ENCODE peak calls at places on chromosomes 3 and 15, in five cellular contexts. E is transverse colon, V is HCT116, B is H1, F is HL-60. M is an unnamed sample.

GRCh38 chr3:149120051-149120972 is 9.1 kb upstream of the HPS3 start:
- DNase-seq in E (no peak), V (peak), B (no peak), F (no peak), M (no peak)

GRCh38 chr3:8490079-8490552 is 11.5 kb upstream of the LMCD1 start:
- DNase-seq in E (no peak), V (no peak), B (no peak), F (no peak), M (no peak)

GRCh38 chr3:194974468-194975135 is 288.9 kb downstream of the FAM43A start:
- DNase-seq in E (no peak), V (no peak), B (no peak), F (no peak), M (no peak)

GRCh38 chr3:42670670-42671069 is 14.7 kb upstream of the KLHL40 start:
- DNase-seq in E (no peak), V (no peak), B (no peak), F (no peak), M (no peak)

GRCh38 chr3:72678380-72678779 is 169.9 kb downstream of the SHQ1 start:
- DNase-seq in E (no peak), V (no peak), B (no peak), F (no peak), M (no peak)

GRCh38 chr3:110314512-110315114 is 757.0 kb upstream of the NECTIN3 start:
- DNase-seq in E (peak), V (peak), B (peak), F (peak), M (peak)

GRCh38 chr15:31276596-31277298 is 49.9 kb upstream of the KLF13 start:
- DNase-seq in E (peak), V (no peak), B (no peak), F (no peak), M (no peak)

GRCh38 chr3:98798820-98799219 is 35.7 kb downstream of the ST3GAL6 start:
- DNase-seq in E (no peak), V (no peak), B (no peak), F (no peak), M (no peak)

GRCh38 chr3:172216843-172217404 is 177.5 kb downstream of the FNDC3B start:
- DNase-seq in E (no peak), V (no peak), B (no peak), F (no peak), M (no peak)

GRCh38 chr15:63896336-63897115 is 62.8 kb upstream of the HERC1 start:
- DNase-seq in E (peak), V (no peak), B (no peak), F (peak), M (no peak)

GRCh38 chr3:119679874-119680273 is 2.7 kb upstream of the COX17 start:
- DNase-seq in E (no peak), V (no peak), B (no peak), F (no peak), M (no peak)

GRCh38 chr3:171772427-171773056 is 37.7 kb downstream of the PLD1 start:
- DNase-seq in E (peak), V (peak), B (no peak), F (no peak), M (no peak)

GRCh38 chr15:90184119-90184785 is 16.9 kb upstream of the SEMA4B start:
- DNase-seq in E (peak), V (peak), B (no peak), F (no peak), M (no peak)

GRCh38 chr3:44280631-44281030 is 38.9 kb downstream of the TOPAZ1 start:
- DNase-seq in E (no peak), V (no peak), B (peak), F (no peak), M (no peak)

GRCh38 chr3:35653347-35653746 is 14.0 kb downstream of the ARPP21 start:
- DNase-seq in E (no peak), V (no peak), B (no peak), F (no peak), M (no peak)

GRCh38 chr15:92095691-92096090 is 242.2 kb downstream of the SLCO3A1 start:
- DNase-seq in E (no peak), V (no peak), B (no peak), F (no peak), M (no peak)
- TF ChIP-seq POLR2AphosphoS5 in E (no peak), V (no peak), B (no peak), F (no peak), M (no peak)

DNA sequence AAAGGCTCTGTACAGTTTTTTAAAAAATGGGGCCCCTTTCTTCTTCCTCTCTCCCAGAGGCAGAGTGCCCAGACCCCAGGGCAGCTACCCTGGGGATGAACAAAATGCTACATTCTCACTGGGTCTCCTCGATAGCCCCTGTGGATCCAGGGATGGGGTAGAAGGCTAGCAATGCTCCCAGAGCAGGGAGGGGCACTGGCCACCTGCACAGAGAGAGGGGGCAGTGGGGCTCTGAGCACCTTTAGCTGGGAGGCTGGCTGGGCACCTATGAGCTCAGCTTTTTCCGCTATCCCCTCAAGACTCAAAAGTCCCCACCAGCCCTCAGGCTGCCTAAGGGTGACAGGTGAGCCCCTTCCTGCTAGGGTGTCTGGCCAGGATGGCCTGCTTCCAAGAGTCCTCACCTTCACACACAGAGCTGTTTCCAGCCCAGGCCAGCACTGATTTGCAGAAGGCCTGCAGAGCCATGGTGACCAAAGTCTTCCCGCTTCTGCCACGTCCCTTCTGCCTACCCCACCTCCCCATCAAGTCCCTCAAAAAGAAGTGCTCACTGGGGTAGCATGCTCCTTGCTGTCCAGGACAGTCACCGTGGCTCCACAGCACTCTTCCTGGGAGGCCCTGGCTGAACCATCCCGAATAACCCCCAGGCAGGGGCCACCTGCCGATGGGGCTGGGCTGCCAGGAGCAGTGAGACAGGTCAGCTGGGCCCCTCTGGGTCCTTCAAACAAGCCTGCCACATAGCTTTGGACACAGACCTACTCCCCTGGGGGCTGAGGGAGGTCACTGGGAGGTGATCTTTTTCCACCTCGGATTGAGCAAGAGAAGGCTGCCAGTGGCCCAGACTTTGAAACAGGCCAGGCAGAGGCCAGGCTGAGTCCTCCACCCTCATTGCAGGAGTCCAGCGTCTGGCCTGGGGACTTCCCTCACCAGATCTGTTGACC is 20.4 kb downstream of the BMF start:
- DNase-seq in E (no peak), V (no peak), B (no peak), F (no peak), M (no peak)
- TF ChIP-seq POLR2AphosphoS5 in E (no peak), V (no peak), B (no peak), F (no peak), M (no peak)

GRCh38 chr3:65814883-65815578 is 223.7 kb downstream of the MAGI1 start:
- DNase-seq in E (no peak), V (no peak), B (no peak), F (no peak), M (no peak)
- TF ChIP-seq POLR2AphosphoS5 in E (no peak), V (no peak), B (no peak), F (no peak), M (no peak)

GRCh38 chr3:184333700-184334099 is 3.7 kb upstream of the FAM131A start:
- DNase-seq in E (no peak), V (no peak), B (no peak), F (no peak), M (no peak)
- TF ChIP-seq POLR2AphosphoS5 in E (no peak), V (no peak), B (no peak), F (no peak), M (no peak)

DNA sequence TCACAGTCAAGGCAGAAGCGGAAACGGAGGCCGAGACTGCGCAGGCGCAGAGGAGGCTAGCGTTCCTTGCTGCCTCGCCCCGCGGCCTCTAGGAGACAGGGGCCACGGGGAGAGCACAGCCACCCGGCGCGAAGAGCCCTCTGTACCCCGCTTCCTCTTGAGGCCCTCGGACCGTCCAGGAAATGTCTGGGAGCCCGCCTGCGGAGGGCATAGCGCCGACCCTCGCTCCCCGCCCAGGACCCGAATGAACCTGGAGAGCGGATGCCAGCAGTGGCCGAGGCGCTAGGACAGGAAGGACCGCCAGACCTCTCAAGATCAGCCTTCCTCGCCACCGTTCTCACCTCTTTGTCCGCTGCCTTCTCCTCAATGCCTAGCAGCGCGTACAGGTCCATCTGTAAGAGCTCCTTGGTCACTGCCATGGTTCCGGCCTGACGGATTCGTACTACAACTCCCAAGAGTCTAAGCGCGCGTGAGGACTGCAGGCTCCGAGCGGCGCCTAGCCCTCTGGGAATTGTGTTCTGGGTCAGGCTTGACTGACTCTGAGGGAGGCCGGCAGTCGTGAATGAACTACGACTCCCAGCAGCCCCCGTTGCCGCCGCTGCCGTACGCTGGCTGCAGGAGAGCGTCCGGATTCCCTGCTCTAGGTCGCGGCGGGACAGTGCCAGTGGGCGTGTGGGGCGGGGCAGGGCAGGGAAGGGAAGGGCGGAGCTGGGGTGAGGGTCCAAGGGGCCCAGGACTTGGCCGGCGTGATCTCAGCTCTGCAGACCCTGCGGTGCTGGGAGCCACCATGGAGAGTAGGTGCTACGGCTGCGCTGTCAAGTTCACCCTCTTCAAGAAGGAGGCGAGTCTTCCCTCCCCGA is at the start of the genes DNAJC17 and ZFYVE19:
- DNase-seq in E (peak), V (peak), B (peak), F (peak), M (peak)
- TF ChIP-seq POLR2AphosphoS5 in E (peak), V (peak), B (peak), F (peak), M (peak)

GRCh38 chr15:67826717-67827560 is 1.6 kb downstream of the SKOR1 start:
- DNase-seq in E (no peak), V (no peak), B (no peak), F (no peak), M (no peak)

GRCh38 chr15:67828969-67829646 is 3.8 kb downstream of the SKOR1 start:
- DNase-seq in E (no peak), V (no peak), B (no peak), F (no peak), M (no peak)

GRCh38 chr15:67827561-67828378 is 2.5 kb downstream of the SKOR1 start:
- DNase-seq in E (no peak), V (no peak), B (no peak), F (no peak), M (no peak)

GRCh38 chr15:67829647-67830504 is 4.6 kb downstream of the SKOR1 start:
- DNase-seq in E (no peak), V (no peak), B (no peak), F (no peak), M (peak)

GRCh38 chr15:67828379-67828968 is 3.2 kb downstream of the SKOR1 start:
- DNase-seq in E (no peak), V (no peak), B (no peak), F (no peak), M (no peak)
- TF ChIP-seq POLR2AphosphoS5 in E (no peak), V (no peak), B (no peak), F (no peak), M (no peak)